ENCODE peak calls at places on chromosomes 12 and 14, in nine cellular contexts. M is fibroblast of villous mesenchyme, Z is ovary, T is AG04450, Y is AG04449, K is cardiac muscle cell, F is thoracic aorta, I is lower leg skin, U is A549. O is an unnamed sample.

GRCh38 chr14:93538411-93538810 is 107.7 kb downstream of the UNC79 start:
- DNase-seq in Z (no peak), U (peak), T (no peak), I (no peak), M (no peak), K (peak), Y (no peak), F (no peak), O (no peak)

GRCh38 chr14:105888784-105889665 is 362.6 kb downstream of the TMEM121 start:
- DNase-seq in F (no peak), Z (peak), T (no peak), Y (no peak), K (no peak), I (peak), M (no peak), U (no peak), O (peak)

GRCh38 chr12:89156324-89156723 is 196.0 kb downstream of the DUSP6 start:
- DNase-seq in I (no peak), U (no peak), Z (no peak), F (no peak), Y (no peak), T (no peak), M (no peak), K (no peak), O (no peak)

GRCh38 chr14:102903248-102903888 is 19.1 kb upstream of the AMN start:
- DNase-seq in U (no peak), F (no peak), K (no peak), Y (no peak), T (no peak), I (no peak), M (no peak), Z (no peak), O (no peak)

GRCh38 chr14:104393898-104394605 is 185.5 kb upstream of the C14orf180 start:
- DNase-seq in F (no peak), Y (no peak), I (peak), U (no peak), M (peak), K (no peak), T (no peak), Z (no peak), O (peak)

GRCh38 chr14:61581340-61581739 is 114.0 kb upstream of the HIF1A start:
- DNase-seq in U (no peak), I (no peak), Y (no peak), K (no peak), Z (no peak), M (peak), T (no peak), F (no peak), O (no peak)

GRCh38 chr12:113684053-113684907 is 212.6 kb upstream of the LHX5 start:
- DNase-seq in Z (no peak), M (no peak), T (no peak), U (no peak), F (no peak), K (no peak), Y (no peak), I (no peak), O (no peak)

GRCh38 chr14:74218462-74218861 is 20.8 kb upstream of the VSX2 start:
- DNase-seq in Y (no peak), U (no peak), F (no peak), K (no peak), Z (no peak), M (no peak), I (no peak), T (no peak), O (no peak)

GRCh38 chr14:104150201-104151027 is 12.0 kb downstream of the KIF26A start:
- DNase-seq in K (peak), U (peak), Y (no peak), F (no peak), I (no peak), T (no peak), M (peak), Z (no peak), O (peak)

GRCh38 chr14:90281261-90281660 is 24.9 kb downstream of the PSMC1 start:
- DNase-seq in Y (no peak), T (peak), U (no peak), F (no peak), Z (no peak), M (peak), I (peak), K (no peak), O (no peak)

GRCh38 chr14:54173782-54174181 is 217.2 kb upstream of the BMP4 start:
- DNase-seq in T (no peak), M (no peak), I (no peak), F (no peak), U (no peak), Z (no peak), Y (no peak), K (no peak), O (no peak)

GRCh38 chr12:79174656-79175055 is 310.1 kb downstream of the SYT1 start:
- DNase-seq in Z (no peak), U (peak), T (no peak), Y (no peak), F (no peak), K (peak), M (peak), I (no peak), O (no peak)

GRCh38 chr12:24909667-24910066 is 39.2 kb downstream of the BCAT1 start:
- DNase-seq in Y (peak), I (peak), K (no peak), T (peak), Z (no peak), F (peak), M (peak), U (peak), O (peak)

GRCh38 chr14:70907172-70907995 is at the start of gene PCNX1:
- DNase-seq in F (peak), Y (peak), T (peak), I (peak), M (peak), U (peak), Z (peak), K (peak), O (peak)

GRCh38 chr12:108696111-108696995 is 35.0 kb downstream of the CORO1C start:
- DNase-seq in Z (peak), Y (peak), T (peak), U (no peak), K (no peak), M (peak), I (no peak), F (no peak), O (no peak)

GRCh38 chr14:72457641-72458040 is 436.3 kb downstream of the DPF3 start:
- DNase-seq in I (no peak), Z (no peak), F (no peak), Y (peak), U (peak), T (no peak), M (peak), K (no peak), O (no peak)

GRCh38 chr12:1115471-1116242 is 124.6 kb downstream of the ERC1 start:
- DNase-seq in U (no peak), F (no peak), K (peak), I (no peak), M (no peak), Y (peak), Z (no peak), T (peak), O (no peak)

GRCh38 chr14:39734306-39734705 is 302.1 kb upstream of the FBXO33 start:
- DNase-seq in T (no peak), Z (no peak), K (no peak), Y (no peak), M (no peak), I (no peak), U (no peak), F (no peak), O (no peak)

GRCh38 chr12:54479421-54479820 is 6.0 kb upstream of the GTSF1 start:
- DNase-seq in I (no peak), F (no peak), T (peak), K (no peak), M (peak), U (no peak), Z (no peak), Y (peak), O (no peak)

GRCh38 chr14:75460402-75460801 is 32.6 kb downstream of the JDP2 start:
- DNase-seq in M (no peak), Z (no peak), U (no peak), K (no peak), F (no peak), Y (no peak), T (no peak), I (no peak), O (no peak)

GRCh38 chr12:122527478-122527944 is 462 bp downstream of the KNTC1 start:
- DNase-seq in U (peak), K (peak), T (no peak), I (no peak), M (peak), Z (no peak), Y (no peak), F (no peak), O (no peak)

GRCh38 chr12:132151145-132151765 is 7.0 kb downstream of the NOC4L start:
- DNase-seq in Y (no peak), U (no peak), Z (no peak), I (no peak), M (no peak), T (no peak), K (no peak), F (no peak), O (peak)

GRCh38 chr14:32254952-32255679 is 52.0 kb upstream of the RNU6-8 start:
- DNase-seq in I (peak), F (peak), M (peak), Y (no peak), K (peak), U (peak), T (peak), Z (peak), O (peak)

GRCh38 chr14:32256606-32257005 is 53.5 kb upstream of the RNU6-8 start:
- DNase-seq in K (no peak), F (no peak), Y (no peak), Z (no peak), M (peak), U (no peak), T (peak), I (no peak), O (no peak)

GRCh38 chr14:32258574-32258973 is 55.5 kb upstream of the RNU6-8 start:
- DNase-seq in M (peak), U (no peak), K (no peak), Z (no peak), I (no peak), F (no peak), Y (no peak), T (no peak), O (no peak)

GRCh38 chr14:32255855-32256254 is 52.8 kb upstream of the RNU6-8 start:
- DNase-seq in U (no peak), Y (no peak), Z (no peak), M (no peak), K (no peak), I (no peak), T (no peak), F (no peak), O (no peak)

GRCh38 chr14:32259368-32260013 is 56.4 kb upstream of the RNU6-8 start:
- DNase-seq in T (peak), Y (no peak), K (no peak), Z (no peak), F (no peak), U (peak), I (no peak), M (peak), O (no peak)
- TF ChIP-seq CTCF in T (no peak), Y (no peak), K (no peak), Z (no peak), F (no peak), U (no peak), I (no peak), M (no peak), O (no peak)

GRCh38 chr12:52280319-52280795 is 5.9 kb downstream of the KRT86 start:
- DNase-seq in M (peak), K (no peak), F (peak), U (peak), Y (peak), Z (no peak), I (peak), T (peak), O (peak)

GRCh38 chr12:52279683-52280318 is 5.4 kb downstream of the KRT86 start:
- DNase-seq in Z (no peak), M (no peak), F (no peak), U (no peak), Y (no peak), T (no peak), I (peak), K (no peak), O (no peak)

GRCh38 chr12:52277486-52278245 is 3.2 kb downstream of the KRT86 start:
- DNase-seq in Y (no peak), K (peak), Z (no peak), F (no peak), U (no peak), M (no peak), I (peak), T (no peak), O (no peak)

GRCh38 chr12:52278931-52279682 is 4.7 kb downstream of the KRT86 start:
- DNase-seq in F (no peak), I (peak), T (peak), Y (no peak), Z (peak), M (peak), K (peak), U (peak), O (peak)

DNA sequence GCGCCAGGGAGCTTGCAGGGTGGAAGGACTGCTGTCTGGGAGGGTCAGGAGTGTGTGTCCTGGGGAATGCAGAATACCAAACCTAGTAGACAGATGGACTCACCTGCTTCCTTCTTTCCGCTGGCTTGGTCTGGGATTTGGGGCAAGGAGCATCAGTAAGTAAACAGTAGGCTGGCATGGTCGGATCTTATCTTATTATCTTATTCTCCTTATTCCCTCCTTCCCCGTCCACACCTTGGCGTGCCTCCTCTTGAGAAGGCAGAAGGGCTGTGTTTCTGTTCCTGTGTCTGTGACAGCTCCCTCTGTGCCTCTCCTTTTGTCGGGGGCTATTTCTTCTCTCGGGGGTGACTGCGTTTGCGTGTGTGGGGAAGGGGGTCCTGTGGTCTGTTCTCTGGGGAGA is 4.1 kb downstream of the KRT86 start:
- DNase-seq in I (no peak), T (no peak), Y (no peak), U (peak), M (no peak), Z (no peak), K (peak), F (no peak), O (no peak)
- H3K4me3 ChIP-seq in I (no peak), T (peak), Y (peak), U (peak), M (peak), Z (no peak), K (no peak), F (peak), O (no peak)

GRCh38 chr12:81259360-81259759 is 181.5 kb downstream of the ACSS3 start:
- DNase-seq in I (no peak), Y (no peak), Z (no peak), U (no peak), M (no peak), K (no peak), T (no peak), F (no peak), O (no peak)

GRCh38 chr12:81261508-81262207 is 183.8 kb downstream of the ACSS3 start:
- DNase-seq in Z (no peak), U (no peak), Y (no peak), I (no peak), T (no peak), F (no peak), M (no peak), K (no peak), O (no peak)

GRCh38 chr12:81255947-81256346 is 178.1 kb downstream of the ACSS3 start:
- DNase-seq in Y (no peak), I (no peak), U (no peak), T (no peak), K (no peak), Z (no peak), F (no peak), M (no peak), O (no peak)

GRCh38 chr12:81255456-81255855 is 177.6 kb downstream of the ACSS3 start:
- DNase-seq in Z (no peak), Y (no peak), I (no peak), T (no peak), K (no peak), M (no peak), U (no peak), F (no peak), O (no peak)

DNA sequence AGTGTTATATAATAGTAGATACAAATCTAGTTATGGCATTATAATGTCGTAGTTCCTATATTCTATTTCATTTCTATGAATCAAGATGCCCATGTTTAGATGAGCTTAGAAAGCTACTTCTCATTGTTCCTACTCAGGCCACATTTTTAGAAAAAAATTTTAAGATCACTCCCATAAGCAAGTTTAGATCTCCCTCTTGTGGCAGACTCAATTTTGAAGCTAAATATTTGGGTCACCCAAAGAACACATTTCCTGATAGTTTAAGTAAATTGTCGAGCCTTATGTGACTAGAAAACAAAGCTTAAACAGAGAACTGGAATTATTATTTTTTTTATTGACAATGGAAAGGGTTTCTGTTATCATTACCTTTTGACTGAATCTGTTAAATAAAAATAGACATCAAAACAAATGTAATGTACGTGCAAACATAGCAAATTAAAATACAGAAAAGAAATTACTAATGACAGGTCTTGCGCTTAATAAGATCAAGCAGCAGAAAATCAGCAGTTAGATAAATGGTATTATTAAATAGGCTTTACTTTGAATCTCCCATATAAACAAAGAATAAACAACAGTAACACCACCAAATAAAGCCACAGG is 180.2 kb downstream of the ACSS3 start:
- DNase-seq in Z (no peak), K (peak), Y (no peak), F (no peak), T (peak), M (peak), U (peak), I (no peak), O (no peak)
- TF ChIP-seq CTCF in Z (peak), K (peak), Y (peak), F (peak), T (peak), M (peak), U (peak), I (no peak), O (no peak)

GRCh38 chr12:66537866-66538265 is 141.0 kb downstream of the GRIP1 start:
- DNase-seq in M (no peak), K (no peak), I (no peak), Z (no peak), F (no peak), Y (no peak), U (no peak), T (no peak), O (no peak)

GRCh38 chr12:66538970-66539369 is 139.9 kb downstream of the GRIP1 start:
- DNase-seq in M (no peak), Y (no peak), Z (no peak), F (no peak), T (no peak), U (no peak), K (no peak), I (no peak), O (no peak)

GRCh38 chr12:66533767-66534166 is 145.1 kb downstream of the GRIP1 start:
- DNase-seq in Z (no peak), I (no peak), T (no peak), F (no peak), M (no peak), Y (no peak), U (no peak), K (no peak), O (no peak)

GRCh38 chr12:66541446-66541845 is 137.4 kb downstream of the GRIP1 start:
- DNase-seq in U (no peak), I (no peak), K (no peak), M (no peak), T (no peak), Y (no peak), F (no peak), Z (no peak), O (no peak)

DNA sequence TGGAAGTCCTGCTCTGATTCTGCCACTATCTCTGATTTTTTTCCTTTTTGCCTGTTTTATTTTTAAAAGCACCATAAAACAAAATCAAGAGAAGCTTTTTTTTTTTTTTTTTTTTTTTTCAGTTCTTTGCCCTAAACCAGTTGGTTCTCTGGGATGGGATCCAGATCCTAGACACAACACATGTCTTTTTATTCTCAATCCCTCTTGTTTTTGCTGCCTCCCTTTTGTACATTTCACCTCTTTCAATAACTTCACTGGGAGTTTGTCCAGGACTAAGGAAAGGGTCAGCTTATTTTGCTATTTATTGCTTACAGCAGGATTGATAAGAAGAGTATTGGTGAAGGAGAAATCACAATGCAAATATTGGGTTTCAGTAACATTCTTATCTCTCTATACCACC is 139.4 kb downstream of the GRIP1 start:
- DNase-seq in Z (no peak), U (no peak), T (no peak), F (no peak), Y (no peak), I (no peak), M (no peak), K (no peak), O (no peak)
- H3K4me3 ChIP-seq in Z (no peak), U (no peak), T (no peak), F (no peak), Y (no peak), I (no peak), M (no peak), K (no peak), O (no peak)

GRCh38 chr12:97312570-97313135 is 150.0 kb upstream of the RMST start:
- DNase-seq in I (no peak), K (no peak), U (no peak), F (no peak), Y (no peak), T (no peak), Z (no peak), M (no peak), O (no peak)
- TF ChIP-seq CTCF in I (no peak), K (no peak), U (no peak), F (no peak), Y (no peak), T (no peak), Z (no peak), M (no peak), O (no peak)

DNA sequence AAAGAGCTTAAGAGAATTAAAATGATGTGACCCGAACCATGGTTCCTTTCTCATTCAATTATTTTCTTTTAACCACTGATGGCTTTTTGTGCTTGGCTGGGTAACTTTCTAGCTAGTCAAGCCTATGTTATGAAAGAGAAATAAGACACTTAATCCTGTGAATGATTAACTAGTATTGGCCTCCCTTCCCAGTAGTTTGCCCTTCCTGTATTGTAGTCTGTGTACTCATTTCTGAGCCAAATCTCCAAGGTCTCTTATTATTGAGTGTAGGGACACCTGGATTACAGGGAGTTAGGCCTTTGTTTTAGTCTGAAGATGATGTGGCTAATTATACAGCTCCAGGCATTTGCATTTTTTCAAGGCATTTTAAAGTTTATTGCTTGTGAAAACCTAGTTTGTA is 353.1 kb downstream of the RAD51B start:
- DNase-seq in Y (no peak), Z (no peak), U (peak), F (no peak), T (no peak), K (no peak), M (peak), I (no peak), O (no peak)
- H3K4me3 ChIP-seq in Y (no peak), Z (no peak), U (no peak), F (no peak), T (no peak), K (no peak), M (no peak), I (no peak), O (no peak)